ENCODE peak calls at places on chromosome X, in ten cellular contexts. B is astrocyte, Z is NCI-H1105, X is SK-N-SH, M is GF-D8, R is endothelial cell, W is AG08395, T is iris pigment epithelial cell, H is anterior cingulate cortex, S is fibroblast of lung. Q is an unnamed sample.

GRCh38 chrX:17278961-17279360 is 96.0 kb upstream of the NHS start:
- DNase-seq in B (no peak), Z (no peak), X (no peak), M (no peak), R (no peak), W (no peak), T (no peak), H (no peak), S (no peak), Q (no peak)

GRCh38 chrX:27619975-27620374 is 29.8 kb downstream of the DCAF8L2 start:
- DNase-seq in B (no peak), Z (no peak), X (no peak), M (no peak), R (no peak), W (no peak), T (peak), H (no peak), S (peak), Q (no peak)

GRCh38 chrX:153687121-153688039 is at the start of gene SLC6A8:
- DNase-seq in B (peak), Z (peak), X (peak), M (no peak), R (peak), W (peak), T (peak), H (peak), S (peak), Q (peak)

GRCh38 chrX:55524487-55524886 is 34.8 kb upstream of the USP51 start:
- DNase-seq in B (no peak), Z (no peak), X (no peak), M (no peak), R (no peak), W (no peak), T (no peak), H (no peak), S (no peak), Q (no peak)

GRCh38 chrX:39337461-39337860 is 536.2 kb downstream of the MID1IP1 start:
- DNase-seq in B (no peak), Z (peak), X (no peak), M (no peak), R (no peak), W (no peak), T (no peak), H (no peak), S (no peak), Q (no peak)

GRCh38 chrX:67700607-67701006 is 156.8 kb downstream of the AR start:
- DNase-seq in B (no peak), Z (no peak), X (no peak), M (no peak), R (no peak), W (no peak), T (no peak), H (no peak), S (no peak), Q (no peak)

GRCh38 chrX:46260502-46260901 is 284.7 kb downstream of the ZNF674 start:
- DNase-seq in B (peak), Z (no peak), X (no peak), M (no peak), R (no peak), W (no peak), T (no peak), H (no peak), S (peak), Q (no peak)

GRCh38 chrX:40108959-40109287 is 11.2 kb upstream of the BCOR start:
- DNase-seq in B (peak), Z (peak), X (peak), M (peak), R (peak), W (peak), T (peak), H (no peak), S (peak), Q (peak)

Q was measured in hypothalamus.